ENCODE peak calls at places on chromosome 1, in eight cellular contexts. C, J, F, E, P, O, L and Q are unnamed samples.
A peak's percentile ranks its signal among the peaks of the same experiment; 100 is the strongest.

GRCh38 chr1:98232678-98233077 is 311.8 kb upstream of the DPYD start:
- DNase-seq in C (no peak), J (no peak), F (no peak), E (no peak), P (no peak), O (no peak), L (no peak), Q (no peak)

GRCh38 chr1:25117233-25117823 is 115.0 kb downstream of the SYF2 start:
- DNase-seq in C (peak; percentile 21), J (no peak), F (no peak), E (peak; percentile 49), P (no peak), O (no peak), L (no peak), Q (no peak)

GRCh38 chr1:228022571-228023293 is 15.9 kb downstream of the WNT3A start:
- DNase-seq in C (no peak), J (no peak), F (no peak), E (no peak), P (peak; percentile 59), O (no peak), L (no peak), Q (no peak)

GRCh38 chr1:212656730-212657129 is 42.9 kb downstream of the BATF3 start:
- DNase-seq in C (no peak), J (no peak), F (no peak), E (peak; percentile 26), P (no peak), O (no peak), L (no peak), Q (no peak)

GRCh38 chr1:156291226-156292061 is 4.0 kb downstream of the GLMP start:
- DNase-seq in C (peak; percentile 62), J (peak; percentile 73), F (peak; percentile 85), E (peak; percentile 73), P (peak; percentile 93), O (peak; percentile 87), L (peak; percentile 90), Q (peak; percentile 84)

GRCh38 chr1:228280961-228281591 is 73.2 kb downstream of the OBSCN start:
- DNase-seq in C (no peak), J (no peak), F (no peak), E (no peak), P (peak; percentile 51), O (no peak), L (no peak), Q (no peak)

GRCh38 chr1:227729881-227730629 is 5.0 kb downstream of the JMJD4 start:
- DNase-seq in C (peak; percentile 55), J (peak; percentile 77), F (no peak), E (peak; percentile 65), P (no peak), O (peak; percentile 56), L (no peak), Q (peak; percentile 89)

GRCh38 chr1:215599418-215599817 is 32.3 kb downstream of the KCTD3 start:
- DNase-seq in C (no peak), J (no peak), F (no peak), E (peak; percentile 49), P (no peak), O (peak; percentile 61), L (no peak), Q (peak; percentile 69)

GRCh38 chr1:84163123-84164038 is 19.3 kb downstream of the PRKACB start:
- DNase-seq in C (no peak), J (no peak), F (no peak), E (no peak), P (no peak), O (peak; percentile 67), L (no peak), Q (peak; percentile 33)

GRCh38 chr1:246724001-246724724 is at the start of gene SCCPDH:
- DNase-seq in C (peak; percentile 77), J (peak; percentile 96), F (peak; percentile 69), E (peak; percentile 34), P (peak; percentile 91), O (peak; percentile 61), L (peak; percentile 78), Q (peak; percentile 91)

GRCh38 chr1:38941527-38942019 is at the start of gene RHBDL2:
- DNase-seq in C (peak; percentile 35), J (no peak), F (peak; percentile 60), E (peak; percentile 91), P (peak; percentile 81), O (no peak), L (peak; percentile 54), Q (peak; percentile 65)

GRCh38 chr1:30106125-30106524 is 617.3 kb downstream of the MATN1 start:
- DNase-seq in C (peak; percentile 21), J (no peak), F (peak; percentile 18), E (peak; percentile 18), P (no peak), O (peak; percentile 12), L (peak; percentile 27), Q (no peak)

GRCh38 chr1:193416226-193416625 is 229.8 kb upstream of the B3GALT2 start:
- DNase-seq in C (no peak), J (no peak), F (no peak), E (no peak), P (no peak), O (no peak), L (no peak), Q (no peak)

GRCh38 chr1:190104959-190105358 is 372.7 kb downstream of the BRINP3 start:
- DNase-seq in C (no peak), J (no peak), F (no peak), E (no peak), P (no peak), O (no peak), L (no peak), Q (no peak)

GRCh38 chr1:1430114-1430982 is 5.1 kb upstream of the VWA1 start:
- DNase-seq in C (peak; percentile 36), J (peak; percentile 22), F (peak; percentile 76), E (no peak), P (peak; percentile 84), O (peak; percentile 76), L (peak; percentile 87), Q (peak; percentile 72)

DNA sequence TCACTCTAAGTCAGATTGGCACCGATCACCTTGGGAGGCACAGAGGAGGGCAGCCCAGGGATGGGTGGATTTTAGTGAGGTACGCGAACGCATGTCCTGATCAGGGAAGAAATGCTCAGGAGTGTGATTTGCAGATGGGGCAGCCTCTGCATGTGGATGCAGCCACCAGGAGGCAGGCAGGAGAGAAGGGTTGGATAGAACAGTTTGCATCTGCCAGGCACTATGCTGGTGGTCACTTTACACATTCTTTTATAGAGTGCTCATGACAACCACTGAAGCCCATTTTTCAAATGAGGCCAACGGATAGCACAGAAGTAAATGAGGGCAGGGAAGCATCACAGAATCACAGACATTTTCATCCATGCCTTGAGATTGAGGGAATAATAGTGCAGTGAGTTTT is 5.7 kb downstream of the LAMB3 start:
- DNase-seq in C (peak; percentile 23), J (no peak), F (no peak), E (peak; percentile 51), P (no peak), O (no peak), L (no peak), Q (no peak)
- TF ChIP-seq CTCF in C (no peak), J (no peak), F (no peak), E (peak; percentile 60), P (peak; percentile 15), O (peak; percentile 36), L (peak; percentile 21), Q (peak; percentile 41)

DNA sequence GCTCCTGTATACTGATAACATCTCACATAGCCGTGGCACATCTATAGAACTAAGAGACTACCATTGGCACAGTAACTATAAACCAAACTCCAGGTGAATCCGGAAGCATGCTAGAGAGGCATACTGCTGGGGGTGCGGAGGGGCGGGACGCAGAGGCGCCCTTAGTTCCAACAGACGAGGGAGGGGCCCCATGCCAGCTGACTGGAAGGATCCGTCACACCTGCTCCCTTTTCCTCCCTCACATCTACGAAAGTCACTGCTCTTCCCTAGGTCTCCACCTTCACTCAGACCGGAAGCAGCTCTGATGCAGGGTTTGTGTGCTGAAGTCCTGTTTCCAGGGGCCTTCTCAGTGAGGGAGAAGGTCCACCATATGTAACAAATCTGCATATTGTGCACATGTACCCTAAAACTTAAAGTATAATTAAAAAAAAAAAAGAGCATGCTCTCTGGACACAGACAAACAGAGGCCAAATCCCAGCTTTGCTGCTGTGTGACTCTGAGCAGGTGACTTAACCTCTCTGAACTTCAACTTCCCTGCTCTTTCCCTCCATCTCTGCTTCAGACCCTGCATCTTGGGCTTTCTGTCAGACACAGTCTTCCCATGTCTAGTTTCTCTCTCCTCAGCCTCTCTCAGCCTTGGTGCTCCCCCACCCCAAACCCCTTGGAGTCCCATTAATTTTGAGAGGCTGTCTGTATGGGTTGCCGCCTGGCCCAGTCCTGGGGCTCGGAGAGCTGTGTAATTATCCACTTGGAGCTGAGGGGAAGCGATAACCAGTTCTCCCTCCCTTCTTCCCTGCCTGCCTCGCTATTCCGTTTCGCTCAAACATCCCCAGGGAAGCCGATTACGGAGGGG is 7.8 kb upstream of the GJB5 start:
- DNase-seq in C (no peak), J (no peak), F (no peak), E (no peak), P (no peak), O (no peak), L (no peak), Q (no peak)
- TF ChIP-seq CTCF in C (no peak), J (no peak), F (no peak), E (no peak), P (no peak), O (no peak), L (no peak), Q (no peak)

DNA sequence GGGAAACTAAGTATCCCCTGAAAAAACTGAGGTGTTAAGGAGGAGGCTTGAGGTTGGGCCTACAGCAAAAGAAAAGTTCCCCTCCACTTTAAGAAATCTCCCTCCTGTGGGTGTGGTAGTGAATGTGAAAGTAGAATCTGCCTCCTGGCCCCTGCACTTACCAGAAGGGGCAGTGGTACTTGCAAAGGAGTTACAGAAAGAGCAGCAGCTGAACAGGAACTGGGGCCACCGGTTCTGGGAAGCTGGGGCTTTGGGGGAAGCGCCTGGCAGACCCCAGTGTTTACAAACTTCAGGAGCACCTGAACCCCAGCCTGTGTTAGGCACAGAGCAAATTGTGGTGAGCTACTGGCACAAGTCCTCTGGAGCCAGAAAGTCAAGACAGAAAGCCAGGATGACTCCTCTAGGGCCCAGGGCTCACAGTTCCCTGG is 250.2 kb upstream of the FGGY start:
- DNase-seq in C (no peak), J (peak; percentile 76), F (no peak), E (no peak), P (no peak), O (peak; percentile 54), L (no peak), Q (no peak)
- TF ChIP-seq CTCF in C (no peak), J (no peak), F (no peak), E (no peak), P (peak; percentile 19), O (peak; percentile 38), L (peak; percentile 10), Q (peak; percentile 22)

GRCh38 chr1:164977561-164977960 is 379.0 kb downstream of the LMX1A start:
- DNase-seq in C (no peak), J (no peak), F (no peak), E (no peak), P (no peak), O (no peak), L (no peak), Q (no peak)

GRCh38 chr1:164982545-164982944 is 374.0 kb downstream of the LMX1A start:
- DNase-seq in C (no peak), J (no peak), F (no peak), E (no peak), P (no peak), O (no peak), L (no peak), Q (no peak)

DNA sequence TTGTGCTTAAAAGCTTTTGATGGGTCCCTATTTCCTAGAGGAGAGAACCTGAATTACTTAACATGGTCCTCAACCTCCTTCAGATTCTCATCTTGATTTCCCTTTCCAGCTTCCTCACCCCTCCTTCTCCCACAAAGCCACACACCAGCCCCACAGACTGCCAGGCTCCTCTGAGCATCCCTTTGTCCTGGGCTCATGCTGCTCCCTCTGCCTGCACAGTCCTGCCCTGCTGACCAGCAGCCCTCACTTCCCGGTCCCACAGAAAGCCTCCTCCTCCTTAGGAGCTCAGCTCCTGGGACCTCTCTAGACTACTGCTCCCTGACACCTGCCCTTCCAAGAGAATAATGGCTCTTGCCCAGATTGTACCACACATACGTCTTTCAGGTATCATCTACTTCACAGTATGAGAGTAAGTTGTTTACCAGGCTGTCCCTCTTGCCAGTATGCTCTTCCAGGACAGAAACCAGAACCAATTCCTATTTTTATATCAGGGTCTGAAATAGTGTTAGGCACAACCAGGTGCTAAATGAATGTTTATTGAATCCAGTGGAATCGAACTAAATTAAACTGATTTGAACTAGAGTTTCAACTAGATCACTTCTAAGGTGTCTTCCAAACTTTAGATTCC is 373.4 kb downstream of the LMX1A start:
- DNase-seq in C (no peak), J (no peak), F (no peak), E (no peak), P (no peak), O (no peak), L (no peak), Q (no peak)
- TF ChIP-seq CTCF in C (no peak), J (no peak), F (no peak), E (no peak), P (no peak), O (no peak), L (no peak), Q (no peak)